ENCODE peak calls at places on chromosome 7, in ten cellular contexts. U is OCI-LY7, E is cardiac muscle cell, Z is neural progenitor cell, B is pancreas, G is astrocyte, M is right cardiac atrium, N is thoracic aorta, I is Peyer's patch, Y is transverse colon. F is an unnamed sample.

GRCh38 chr7:136114966-136115762 is 138.0 kb upstream of the MTPN start:
- DNase-seq in U (peak; percentile 74), E (peak; percentile 67), Z (peak; percentile 67), B (peak; percentile 44), G (peak; percentile 13), M (no peak), N (no peak), I (peak; percentile 20), Y (peak; percentile 28), F (no peak)

GRCh38 chr7:37142943-37143342 is 305.7 kb downstream of the ELMO1 start:
- DNase-seq in U (no peak), E (no peak), Z (peak; percentile 24), B (no peak), G (no peak), M (no peak), N (no peak), I (no peak), Y (no peak), F (no peak)

GRCh38 chr7:50792342-50793114 is 9.8 kb upstream of the GRB10 start:
- DNase-seq in U (no peak), E (peak; percentile 76), Z (peak; percentile 61), B (peak; percentile 58), G (peak; percentile 57), M (peak; percentile 80), N (no peak), I (no peak), Y (peak; percentile 18), F (no peak)

GRCh38 chr7:24982917-24983316 is 2.9 kb upstream of the OSBPL3 start:
- DNase-seq in U (no peak), E (no peak), Z (peak; percentile 21), B (no peak), G (no peak), M (no peak), N (no peak), I (no peak), Y (no peak), F (no peak)

GRCh38 chr7:46352335-46352954 is 431.4 kb upstream of the IGFBP3 start:
- DNase-seq in U (peak; percentile 25), E (peak; percentile 82), Z (peak; percentile 87), B (no peak), G (peak; percentile 40), M (no peak), N (no peak), I (no peak), Y (no peak), F (no peak)

GRCh38 chr7:33485746-33486491 is 356.6 kb downstream of the BBS9 start:
- DNase-seq in U (no peak), E (peak; percentile 11), Z (no peak), B (no peak), G (peak; percentile 37), M (no peak), N (no peak), I (no peak), Y (no peak), F (no peak)

GRCh38 chr7:119999743-120000475 is 273.1 kb upstream of the KCND2 start:
- DNase-seq in U (no peak), E (no peak), Z (no peak), B (no peak), G (no peak), M (no peak), N (no peak), I (no peak), Y (no peak), F (no peak)

GRCh38 chr7:63073286-63073685 is 925.4 kb upstream of the ZNF722 start:
- DNase-seq in U (no peak), E (no peak), Z (no peak), B (no peak), G (no peak), M (no peak), N (no peak), I (no peak), Y (no peak), F (no peak)

DNA sequence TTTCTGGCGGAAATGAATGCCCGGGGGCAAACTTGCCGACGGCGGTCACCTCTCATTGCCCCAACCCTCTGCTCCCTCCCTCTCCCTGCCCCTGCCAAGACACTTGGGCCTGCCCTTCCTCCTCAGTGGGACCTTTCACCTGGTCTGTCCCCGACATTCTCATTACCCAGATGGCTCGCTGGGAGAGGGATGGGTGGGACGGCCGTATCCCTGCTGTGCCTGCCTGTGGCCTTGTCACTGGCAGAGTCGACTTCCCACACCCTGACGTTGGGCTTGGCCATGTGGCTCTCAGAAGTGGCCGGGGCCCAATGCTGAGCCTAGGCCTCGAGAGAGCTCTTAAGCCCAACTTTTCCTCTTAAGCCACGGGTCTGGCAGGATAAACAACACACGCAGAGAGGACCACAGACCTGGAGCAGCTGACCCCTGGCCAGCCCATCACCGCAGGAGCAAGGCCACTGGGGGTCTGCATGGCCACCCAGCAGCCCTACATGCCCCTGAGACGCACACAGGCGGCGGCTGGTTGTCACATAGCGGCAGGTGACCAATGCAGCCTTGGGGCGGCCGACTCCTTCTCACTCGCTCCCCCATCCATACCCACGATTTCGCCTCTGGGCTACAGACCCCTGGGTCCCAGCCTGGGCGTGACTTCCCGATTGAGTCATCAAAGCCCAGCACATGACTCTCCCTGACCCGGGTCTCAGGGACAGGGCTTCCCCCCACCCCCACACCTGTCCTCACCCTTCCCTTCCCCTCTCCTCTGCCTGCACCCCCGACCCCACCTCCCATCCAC is 40.1 kb downstream of the SLC29A4 start:
- DNase-seq in U (no peak), E (no peak), Z (no peak), B (no peak), G (no peak), M (peak; percentile 52), N (no peak), I (no peak), Y (no peak), F (no peak)
- H3K4me1 ChIP-seq in U (peaks cover 9% of the 10 kb centered on the region), E (no peaks in the 10 kb centered on the region), Z (no peaks in the 10 kb centered on the region), B (no peaks in the 10 kb centered on the region), G (peaks cover 2% of the 10 kb centered on the region), M (no peaks in the 10 kb centered on the region), N (no peaks in the 10 kb centered on the region), I (peaks cover 4% of the 10 kb centered on the region), Y (no peaks in the 10 kb centered on the region), F (peaks cover 9% of the 10 kb centered on the region)

DNA sequence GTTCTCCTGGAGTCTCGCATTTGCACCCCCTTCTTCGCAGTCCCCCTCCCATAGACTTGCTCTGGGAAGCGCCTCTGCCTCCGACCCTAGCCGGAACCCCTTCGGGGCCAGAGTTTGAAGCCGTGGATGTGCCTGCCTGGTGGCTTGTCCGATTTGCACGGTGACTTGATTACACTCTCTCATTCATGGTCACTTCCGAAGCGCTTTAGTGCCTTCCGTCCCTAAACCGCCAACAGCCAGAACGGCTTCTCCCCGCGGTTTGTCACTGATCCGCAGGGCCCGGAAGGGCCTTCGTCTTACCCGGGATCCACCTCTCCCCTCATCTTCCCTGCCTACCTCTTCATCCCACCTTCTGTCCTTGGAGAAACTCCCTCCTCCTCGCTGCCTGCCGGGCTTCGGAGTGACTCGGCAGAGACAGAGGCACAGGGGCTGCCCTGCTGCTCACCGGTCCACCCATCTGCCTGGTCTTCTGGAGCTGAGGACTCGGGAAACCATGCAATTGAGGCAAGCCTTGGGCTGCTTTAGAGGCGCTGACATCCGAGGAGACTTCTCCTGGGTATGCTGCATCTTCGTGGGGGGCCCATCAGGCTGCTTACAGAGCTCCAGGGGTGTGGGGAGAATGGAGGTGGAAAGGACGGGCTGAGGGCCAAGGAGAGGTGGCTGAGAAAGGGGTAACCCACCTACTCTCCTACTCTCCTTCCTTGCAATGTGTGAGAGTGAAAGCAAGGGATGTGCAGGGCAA is 847 bp upstream of the HOXA11 start:
- DNase-seq in U (no peak), E (no peak), Z (no peak), B (peak; percentile 10), G (no peak), M (no peak), N (no peak), I (no peak), Y (peak; percentile 20), F (peak; percentile 74)
- H3K4me3 ChIP-seq in U (no peak overlapping the region), E (no peak overlapping the region), Z (no peak overlapping the region), B (no peak overlapping the region), G (no peak overlapping the region), M (no peak overlapping the region), N (peak overlapping the region; percentile 68), I (no peak overlapping the region), Y (peak overlapping the region; percentile 71), F (peak overlapping the region; percentile 71)

GRCh38 chr7:74283858-74284447 is 5.3 kb upstream of the CLIP2 start:
- DNase-seq in U (no peak), E (no peak), Z (no peak), B (no peak), G (no peak), M (no peak), N (no peak), I (no peak), Y (no peak), F (no peak)

GRCh38 chr7:74287303-74288033 is 1.7 kb upstream of the CLIP2 start:
- DNase-seq in U (no peak), E (no peak), Z (no peak), B (no peak), G (no peak), M (no peak), N (no peak), I (no peak), Y (peak; percentile 77), F (no peak)

GRCh38 chr7:74286131-74286530 is 3.1 kb upstream of the CLIP2 start:
- DNase-seq in U (no peak), E (no peak), Z (no peak), B (no peak), G (no peak), M (no peak), N (no peak), I (no peak), Y (no peak), F (no peak)

GRCh38 chr7:74282748-74283459 is 6.3 kb upstream of the CLIP2 start:
- DNase-seq in U (no peak), E (no peak), Z (peak; percentile 90), B (no peak), G (no peak), M (no peak), N (no peak), I (no peak), Y (no peak), F (no peak)

DNA sequence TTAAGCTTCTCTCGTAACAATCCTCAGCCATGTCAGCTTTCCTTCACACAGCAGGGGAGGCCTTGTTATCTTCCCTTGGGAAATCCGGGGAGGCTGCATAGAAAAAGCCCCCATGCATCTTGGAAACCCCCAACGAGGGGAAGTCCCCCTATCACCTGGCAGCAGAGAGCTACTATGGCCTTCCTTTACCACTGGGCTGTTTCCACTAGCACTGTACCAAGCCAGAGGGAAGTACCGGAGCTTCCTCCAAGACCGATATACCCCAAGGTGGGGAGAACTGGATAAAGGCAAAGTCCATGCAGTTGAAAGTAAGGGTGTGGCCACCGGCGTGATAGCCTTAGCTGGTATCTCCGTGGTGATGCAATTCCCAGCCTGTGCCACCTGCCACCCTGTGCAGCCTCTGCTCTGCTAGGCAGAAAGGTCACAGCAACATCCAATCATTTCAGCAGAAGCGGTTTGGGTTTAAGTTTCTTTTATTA is 4.4 kb upstream of the CLIP2 start:
- DNase-seq in U (no peak), E (no peak), Z (peak; percentile 74), B (peak; percentile 49), G (no peak), M (no peak), N (no peak), I (no peak), Y (peak; percentile 87), F (no peak)
- H3K4me1 ChIP-seq in U (peaks cover 37% of the 10 kb centered on the region), E (no peaks in the 10 kb centered on the region), Z (peaks cover 14% of the 10 kb centered on the region), B (no peaks in the 10 kb centered on the region), G (peaks cover 25% of the 10 kb centered on the region), M (peaks cover 10% of the 10 kb centered on the region), N (peaks cover 6% of the 10 kb centered on the region), I (peaks cover 59% of the 10 kb centered on the region), Y (peaks cover 53% of the 10 kb centered on the region), F (peaks cover 15% of the 10 kb centered on the region)

DNA sequence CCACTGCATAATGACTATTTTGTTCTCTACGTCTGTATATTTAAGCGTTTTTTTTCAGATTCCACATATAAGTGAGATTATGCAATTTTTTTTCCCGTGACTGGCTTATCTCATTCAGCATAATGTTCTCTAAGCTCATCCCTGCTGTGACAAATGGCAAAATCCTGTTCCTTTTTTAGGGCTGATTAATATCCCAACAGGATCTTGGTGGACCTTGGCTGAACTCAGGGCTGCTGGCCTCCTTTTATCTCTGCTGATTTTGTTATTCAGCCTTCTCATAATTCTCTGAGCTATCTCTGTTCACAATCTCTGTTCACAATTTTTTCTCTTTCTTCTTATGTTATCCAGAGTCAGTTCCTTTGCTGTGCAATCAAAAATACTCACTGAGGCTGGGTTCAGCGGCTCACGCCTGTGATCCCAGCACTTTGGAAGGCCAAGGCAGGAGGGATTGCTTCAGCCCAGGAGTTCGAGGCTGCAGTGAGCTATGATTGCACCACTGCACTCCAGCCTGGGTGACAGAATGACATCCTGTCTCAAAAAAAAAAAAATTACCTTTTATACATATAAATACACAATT is 1035.9 kb upstream of the AUTS2 start:
- DNase-seq in U (no peak), E (peak; percentile 53), Z (no peak), B (no peak), G (peak; percentile 14), M (no peak), N (no peak), I (no peak), Y (no peak), F (no peak)
- H3K4me3 ChIP-seq in U (no peak overlapping the region), E (no peak overlapping the region), Z (no peak overlapping the region), B (no peak overlapping the region), G (no peak overlapping the region), M (no peak overlapping the region), N (no peak overlapping the region), I (no peak overlapping the region), Y (no peak overlapping the region), F (no peak overlapping the region)

F was measured in sigmoid colon.